ENCODE peak calls at places on chromosomes 1 and 21, in seven cellular contexts. N, Q, E, K, Z, U and R are unnamed samples.

GRCh38 chr1:206700445-206701036 is 15.8 kb downstream of the MAPKAPK2 start:
- DNase-seq in N (no peak), Q (peak), E (no peak), K (peak), Z (no peak), U (no peak), R (no peak)

GRCh38 chr1:43836267-43836951 is 97.2 kb upstream of the ARTN start:
- DNase-seq in N (no peak), Q (peak), E (no peak), K (no peak), Z (no peak), U (no peak), R (no peak)

GRCh38 chr1:9811239-9811966 is 12.4 kb downstream of the CLSTN1 start:
- DNase-seq in N (no peak), Q (no peak), E (no peak), K (no peak), Z (no peak), U (no peak), R (no peak)

GRCh38 chr1:93143136-93143535 is 37.1 kb downstream of the TMED5 start:
- DNase-seq in N (no peak), Q (no peak), E (no peak), K (no peak), Z (no peak), U (no peak), R (no peak)

GRCh38 chr1:170271430-170271829 is 125.7 kb downstream of the NTMT2 start:
- DNase-seq in N (no peak), Q (no peak), E (no peak), K (no peak), Z (no peak), U (no peak), R (no peak)

GRCh38 chr1:1173793-1174415 is at the start of gene TTLL10:
- DNase-seq in N (no peak), Q (no peak), E (peak), K (no peak), Z (peak), U (no peak), R (no peak)

GRCh38 chr1:161166669-161167548 is 683 bp downstream of the PPOX start:
- DNase-seq in N (no peak), Q (no peak), E (peak), K (no peak), Z (peak), U (no peak), R (no peak)

GRCh38 chr21:44949161-44950015 is 9.6 kb downstream of the SLX9 start:
- DNase-seq in N (peak), Q (peak), E (peak), K (peak), Z (peak), U (peak), R (peak)

GRCh38 chr1:200299571-200299970 is 110.3 kb downstream of the ZNF281 start:
- DNase-seq in N (no peak), Q (no peak), E (no peak), K (peak), Z (no peak), U (no peak), R (no peak)

GRCh38 chr1:53946252-53947171 is at the start of gene LRRC42:
- DNase-seq in N (no peak), Q (no peak), E (peak), K (no peak), Z (no peak), U (no peak), R (no peak)

GRCh38 chr1:84301759-84302380 is 362 bp downstream of the SAMD13 start:
- DNase-seq in N (no peak), Q (no peak), E (no peak), K (no peak), Z (no peak), U (no peak), R (no peak)

GRCh38 chr1:201331166-201331565 is 46.3 kb downstream of the TNNT2 start:
- DNase-seq in N (no peak), Q (peak), E (no peak), K (no peak), Z (no peak), U (no peak), R (no peak)

GRCh38 chr21:34734696-34735095 is 65.9 kb downstream of the CLIC6 start:
- DNase-seq in N (peak), Q (no peak), E (no peak), K (no peak), Z (no peak), U (no peak), R (peak)

GRCh38 chr1:24075946-24076345 is 36.0 kb downstream of the MYOM3 start:
- DNase-seq in N (no peak), Q (no peak), E (no peak), K (no peak), Z (no peak), U (no peak), R (no peak)

GRCh38 chr1:6350416-6351088 is 43.0 kb downstream of the ACOT7 start:
- DNase-seq in N (peak), Q (peak), E (no peak), K (peak), Z (peak), U (no peak), R (peak)

GRCh38 chr21:44760376-44760775 is 41.2 kb downstream of the UBE2G2 start:
- DNase-seq in N (no peak), Q (no peak), E (no peak), K (no peak), Z (no peak), U (no peak), R (no peak)

GRCh38 chr1:230333590-230334446 is 92.3 kb downstream of the PGBD5 start:
- DNase-seq in N (no peak), Q (no peak), E (no peak), K (no peak), Z (no peak), U (no peak), R (no peak)
- H3K4me3 ChIP-seq in N (no peak), Q (no peak), E (no peak), K (no peak), Z (no peak), U (no peak), R (no peak)

GRCh38 chr21:46130721-46131720 is 24.4 kb downstream of the FTCD start:
- DNase-seq in N (no peak), Q (no peak), E (no peak), K (peak), Z (peak), U (no peak), R (no peak)
- TF ChIP-seq CTCF in N (no peak), Q (no peak), E (no peak), K (no peak), Z (no peak), U (no peak), R (no peak)

DNA sequence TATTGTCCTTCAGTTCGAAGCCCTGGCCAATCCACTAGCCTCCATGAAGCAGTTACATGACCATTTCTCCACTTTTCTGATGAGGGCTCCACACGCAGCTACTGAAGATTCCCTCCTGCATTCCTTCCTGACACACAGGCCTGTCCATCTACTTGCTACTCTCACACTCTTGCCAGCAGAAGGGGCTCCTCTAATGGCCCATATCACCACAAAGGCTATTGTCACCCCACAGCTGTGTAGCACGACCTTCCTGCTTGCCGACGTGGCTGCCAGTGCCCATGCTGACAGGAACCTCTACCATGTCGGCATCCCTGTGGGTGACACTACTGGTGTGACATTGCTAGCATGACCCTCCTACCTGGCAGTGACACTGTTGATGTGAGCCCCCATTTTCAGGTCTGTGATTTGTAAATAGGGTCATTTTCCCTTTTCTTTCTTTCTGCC is 1528.6 kb upstream of the TPTE start:
- DNase-seq in N (no peak), Q (no peak), E (no peak), K (no peak), Z (no peak), U (no peak), R (peak)
- H3K4me3 ChIP-seq in N (no peak), Q (no peak), E (no peak), K (no peak), Z (no peak), U (no peak), R (no peak)

GRCh38 chr1:35220976-35221375 is 28.0 kb upstream of the SFPQ start:
- DNase-seq in N (no peak), Q (no peak), E (peak), K (no peak), Z (no peak), U (peak), R (no peak)
- TF ChIP-seq CTCF in N (no peak), Q (peak), E (peak), K (peak), Z (peak), U (peak), R (peak)

DNA sequence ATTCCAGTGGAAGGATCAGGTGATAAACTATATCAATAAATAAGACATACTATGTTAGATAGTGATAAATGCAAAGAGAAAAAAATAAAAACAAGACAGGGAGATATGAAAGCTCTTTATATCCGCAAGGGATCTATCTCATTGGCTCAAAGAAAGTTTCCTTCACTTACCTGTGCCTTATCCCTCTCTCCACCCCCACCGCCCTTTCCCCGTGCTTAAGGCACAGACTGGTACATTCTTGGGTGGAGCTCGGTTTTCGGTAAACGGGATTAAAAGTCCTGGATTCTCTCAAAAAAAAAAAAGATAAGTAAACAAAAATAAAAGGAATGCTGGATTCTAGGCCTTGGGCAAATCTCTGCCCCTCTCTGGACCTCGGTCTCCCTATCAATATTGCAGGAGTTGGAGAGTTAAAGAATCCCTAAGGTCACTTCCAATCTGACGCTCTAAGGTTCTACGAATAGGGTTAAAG is 593 bp upstream of the DNAJC16 start:
- DNase-seq in N (peak), Q (no peak), E (no peak), K (no peak), Z (no peak), U (no peak), R (no peak)
- H3K4me3 ChIP-seq in N (peak), Q (peak), E (peak), K (peak), Z (no peak), U (peak), R (peak)

GRCh38 chr1:243475966-243476365 is 220.1 kb downstream of the SDCCAG8 start:
- DNase-seq in N (no peak), Q (no peak), E (peak), K (peak), Z (no peak), U (peak), R (no peak)
- TF ChIP-seq CTCF in N (no peak), Q (no peak), E (peak), K (peak), Z (no peak), U (peak), R (no peak)